ENCODE peak calls at places on chromosomes 7 and 10, in nine cellular contexts. G is RWPE1, M is cardiac fibroblast, K is cardiac muscle cell, F is HFF-Myc, D is HFFc6, H is mesothelial cell of epicardium, O is NB4, U is esophagus muscularis mucosa. S is an unnamed sample.

GRCh38 chr10:49054753-49055152 is 60.6 kb downstream of the VSTM4 start:
- DNase-seq in G (no peak), M (no peak), K (no peak), F (no peak), D (no peak), H (no peak), O (no peak), U (peak; percentile 39), S (no peak)

GRCh38 chr10:19488592-19489280 is 327.5 kb upstream of the PLXDC2 start:
- DNase-seq in G (no peak), M (peak; percentile 34), K (peak; percentile 63), F (no peak), D (no peak), H (peak; percentile 34), O (no peak), U (no peak), S (peak; percentile 13)

GRCh38 chr7:79453558-79454324 is at the start of gene MAGI2:
- DNase-seq in G (peak; percentile 13), M (peak; percentile 94), K (peak; percentile 78), F (no peak), D (peak; percentile 75), H (peak; percentile 72), O (no peak), U (peak; percentile 94), S (peak; percentile 89)

GRCh38 chr7:26815452-26815851 is 48.9 kb downstream of the SKAP2 start:
- DNase-seq in G (no peak), M (no peak), K (no peak), F (no peak), D (no peak), H (no peak), O (peak; percentile 7), U (no peak), S (no peak)

GRCh38 chr7:139739863-139740597 is 37.8 kb downstream of the HIPK2 start:
- DNase-seq in G (no peak), M (no peak), K (no peak), F (no peak), D (no peak), H (no peak), O (no peak), U (no peak), S (no peak)

GRCh38 chr7:157499121-157499834 is 162.5 kb downstream of the DNAJB6 start:
- DNase-seq in G (no peak), M (no peak), K (no peak), F (no peak), D (no peak), H (no peak), O (no peak), U (no peak), S (no peak)

GRCh38 chr10:122099562-122099961 is 110.6 kb downstream of the TACC2 start:
- DNase-seq in G (no peak), M (no peak), K (no peak), F (no peak), D (no peak), H (no peak), O (no peak), U (no peak), S (no peak)

GRCh38 chr10:86179143-86179505 is 187.5 kb downstream of the GRID1 start:
- DNase-seq in G (no peak), M (no peak), K (no peak), F (no peak), D (no peak), H (no peak), O (no peak), U (no peak), S (no peak)

GRCh38 chr10:130301026-130301892 is 165.1 kb downstream of the GLRX3 start:
- DNase-seq in G (no peak), M (peak; percentile 88), K (no peak), F (no peak), D (no peak), H (no peak), O (peak; percentile 89), U (no peak), S (peak; percentile 66)

GRCh38 chr10:102773986-102774385 is 30.2 kb downstream of the WBP1L start:
- DNase-seq in G (no peak), M (peak; percentile 62), K (no peak), F (no peak), D (no peak), H (no peak), O (no peak), U (no peak), S (no peak)

GRCh38 chr10:7480742-7481381 is 70.0 kb upstream of the SFMBT2 start:
- DNase-seq in G (no peak), M (no peak), K (no peak), F (no peak), D (no peak), H (no peak), O (peak; percentile 35), U (no peak), S (no peak)

GRCh38 chr7:16826061-16826460 is 21.3 kb upstream of the AGR2 start:
- DNase-seq in G (no peak), M (no peak), K (no peak), F (no peak), D (no peak), H (no peak), O (no peak), U (no peak), S (no peak)

GRCh38 chr7:149714081-149714909 is 59.1 kb downstream of the ZNF467 start:
- DNase-seq in G (peak; percentile 83), M (peak; percentile 92), K (peak; percentile 96), F (peak; percentile 46), D (peak; percentile 67), H (peak; percentile 93), O (peak; percentile 88), U (no peak), S (peak; percentile 90)

GRCh38 chr10:30581779-30582380 is 47.7 kb downstream of the LYZL2 start:
- DNase-seq in G (peak; percentile 34), M (peak; percentile 74), K (peak; percentile 50), F (peak; percentile 33), D (peak; percentile 30), H (no peak), O (peak; percentile 50), U (no peak), S (peak; percentile 64)

GRCh38 chr7:74103219-74103772 is 19.7 kb downstream of the LIMK1 start:
- DNase-seq in G (no peak), M (no peak), K (no peak), F (no peak), D (no peak), H (no peak), O (no peak), U (no peak), S (no peak)

GRCh38 chr7:136183981-136184380 is 206.8 kb upstream of the MTPN start:
- DNase-seq in G (no peak), M (no peak), K (peak; percentile 38), F (no peak), D (no peak), H (no peak), O (no peak), U (no peak), S (no peak)
- TF ChIP-seq CTCF in G (no peak), M (no peak), K (no peak), F (no peak), D (no peak), H (no peak), O (no peak), U (no peak), S (no peak)

GRCh38 chr10:13961853-13962252 is 368.9 kb downstream of the FRMD4A start:
- DNase-seq in G (no peak), M (no peak), K (no peak), F (no peak), D (no peak), H (no peak), O (no peak), U (no peak), S (no peak)
- TF ChIP-seq CTCF in G (no peak), M (no peak), K (no peak), F (no peak), D (no peak), H (no peak), O (no peak), U (no peak), S (no peak)

GRCh38 chr7:65846008-65846570 is 26.8 kb upstream of the VKORC1L1 start:
- DNase-seq in G (no peak), M (no peak), K (no peak), F (no peak), D (no peak), H (no peak), O (no peak), U (no peak), S (no peak)

GRCh38 chr7:65839846-65840245 is 33.0 kb upstream of the VKORC1L1 start:
- DNase-seq in G (no peak), M (no peak), K (no peak), F (no peak), D (no peak), H (no peak), O (no peak), U (no peak), S (no peak)

GRCh38 chr7:65840446-65840845 is 32.4 kb upstream of the VKORC1L1 start:
- DNase-seq in G (no peak), M (no peak), K (no peak), F (no peak), D (no peak), H (no peak), O (peak; percentile 32), U (no peak), S (no peak)
- TF ChIP-seq CTCF in G (no peak), M (no peak), K (peak; percentile 66), F (no peak), D (no peak), H (no peak), O (no peak), U (peak; percentile 18), S (no peak)

GRCh38 chr10:71727429-71728217 is 8.0 kb upstream of the C10orf105 start:
- DNase-seq in G (peak; percentile 39), M (peak; percentile 47), K (peak; percentile 63), F (peak; percentile 62), D (no peak), H (no peak), O (peak; percentile 94), U (no peak), S (peak; percentile 87)

GRCh38 chr10:71726673-71727428 is 7.3 kb upstream of the C10orf105 start:
- DNase-seq in G (no peak), M (no peak), K (no peak), F (no peak), D (no peak), H (no peak), O (peak; percentile 72), U (no peak), S (no peak)

GRCh38 chr10:71724539-71724938 is 5.0 kb upstream of the C10orf105 start:
- DNase-seq in G (no peak), M (no peak), K (no peak), F (no peak), D (no peak), H (no peak), O (peak; percentile 35), U (no peak), S (no peak)

GRCh38 chr10:71725249-71725648 is 5.7 kb upstream of the C10orf105 start:
- DNase-seq in G (no peak), M (no peak), K (no peak), F (no peak), D (no peak), H (no peak), O (no peak), U (no peak), S (no peak)

DNA sequence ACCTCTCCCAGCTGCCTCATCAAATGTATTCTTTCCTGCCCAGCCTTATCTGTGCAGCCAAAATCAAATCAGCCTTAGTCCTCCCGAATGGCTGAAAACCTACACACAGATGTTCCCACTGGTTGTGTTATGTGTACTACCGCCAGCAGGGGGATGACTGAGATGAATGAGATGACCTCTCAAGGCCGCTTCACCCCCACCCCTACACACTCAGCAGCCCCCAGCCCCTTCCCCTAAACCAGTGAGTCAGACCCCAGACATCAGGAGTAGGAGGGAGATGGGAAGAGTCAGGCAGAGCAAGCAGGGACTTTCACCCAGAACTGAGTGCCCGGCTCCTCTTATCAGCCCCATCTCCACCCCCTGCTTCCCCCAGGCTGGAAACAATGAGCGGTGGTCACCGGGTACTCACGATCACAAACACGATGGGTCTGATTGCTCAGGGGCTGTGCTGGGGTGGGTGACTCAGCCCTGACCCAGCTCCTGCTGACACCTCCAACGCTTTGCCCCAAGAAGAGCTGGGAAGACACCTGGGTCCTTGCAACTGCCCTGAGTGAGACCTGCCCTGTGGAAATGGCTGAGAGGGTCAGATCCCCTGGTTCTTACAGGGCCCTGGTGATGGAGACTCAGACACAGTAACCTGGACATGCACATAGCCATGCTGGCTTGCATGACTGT is 6.6 kb upstream of the C10orf105 start:
- DNase-seq in G (peak; percentile 46), M (peak; percentile 44), K (no peak), F (no peak), D (peak; percentile 34), H (no peak), O (peak; percentile 77), U (no peak), S (no peak)
- TF ChIP-seq CTCF in G (no peak), M (peak; percentile 50), K (peak; percentile 53), F (peak; percentile 49), D (peak; percentile 74), H (peak; percentile 54), O (peak; percentile 39), U (no peak), S (no peak)

S was measured in adrenal gland.